ENCODE peak calls at places on chromosome 14, in eight cellular contexts. W, K, S, Y, F, T, X and Z are unnamed samples.

GRCh38 chr14:34036319-34036761 is 85.5 kb upstream of the EGLN3 start:
- DNase-seq in S (no peak), F (no peak), X (peak; percentile 74), W (no peak), Y (no peak), K (no peak), T (no peak), Z (no peak)

GRCh38 chr14:63896278-63896720 is 43.5 kb downstream of the SYNE2 start:
- DNase-seq in Y (peak; percentile 55), X (peak; percentile 91), T (no peak), K (peak; percentile 99), S (peak; percentile 16), W (no peak), F (no peak), Z (peak; percentile 95)

GRCh38 chr14:101371691-101372493 is 189.4 kb upstream of the DIO3 start:
- DNase-seq in W (no peak), S (no peak), Y (no peak), X (no peak), F (no peak), K (no peak), T (no peak), Z (no peak)

GRCh38 chr14:92951912-92952471 is 29.0 kb downstream of the CHGA start:
- DNase-seq in W (peak; percentile 41), X (peak; percentile 62), K (peak; percentile 70), F (peak; percentile 79), S (peak; percentile 79), T (peak; percentile 80), Y (peak; percentile 70), Z (peak; percentile 12)

GRCh38 chr14:39266589-39266870 is 32.8 kb downstream of the MIA2 start:
- DNase-seq in S (peak; percentile 88), Y (peak; percentile 70), X (no peak), F (peak; percentile 74), K (no peak), T (no peak), W (no peak), Z (no peak)

GRCh38 chr14:28936601-28937000 is 170.0 kb downstream of the FOXG1 start:
- DNase-seq in K (no peak), X (no peak), T (no peak), W (no peak), Y (no peak), F (no peak), S (no peak), Z (no peak)

GRCh38 chr14:102722646-102723045 is 54.6 kb upstream of the TRAF3 start:
- DNase-seq in S (no peak), K (no peak), W (no peak), F (no peak), X (no peak), Y (no peak), T (no peak), Z (no peak)

GRCh38 chr14:54356172-54356571 is 40.6 kb upstream of the CDKN3 start:
- DNase-seq in K (no peak), S (no peak), X (peak; percentile 71), T (no peak), F (no peak), W (no peak), Y (no peak), Z (peak; percentile 21)

GRCh38 chr14:67199016-67199415 is 9.8 kb downstream of the GARIN2 start:
- DNase-seq in Y (no peak), T (no peak), F (no peak), K (no peak), X (no peak), S (no peak), W (no peak), Z (no peak)

GRCh38 chr14:105062048-105062433 is 3.2 kb downstream of the GPR132 start:
- DNase-seq in T (no peak), X (no peak), W (no peak), K (no peak), Y (no peak), S (no peak), F (no peak), Z (no peak)
- H3K4me2 ChIP-seq in T (no peak overlapping the region), X (no peak overlapping the region), W (no peak overlapping the region), K (no peak overlapping the region), Y (no peak overlapping the region), S (no peak overlapping the region), F (peak overlapping the region; percentile 10), Z (no peak overlapping the region)

GRCh38 chr14:30006695-30007094 is 79.0 kb upstream of the PRKD1 start:
- DNase-seq in S (no peak), Y (no peak), X (no peak), K (no peak), F (no peak), W (no peak), T (no peak), Z (no peak)

GRCh38 chr14:30002859-30003258 is 75.2 kb upstream of the PRKD1 start:
- DNase-seq in Y (no peak), W (no peak), K (no peak), X (no peak), F (no peak), T (no peak), S (no peak), Z (no peak)

DNA sequence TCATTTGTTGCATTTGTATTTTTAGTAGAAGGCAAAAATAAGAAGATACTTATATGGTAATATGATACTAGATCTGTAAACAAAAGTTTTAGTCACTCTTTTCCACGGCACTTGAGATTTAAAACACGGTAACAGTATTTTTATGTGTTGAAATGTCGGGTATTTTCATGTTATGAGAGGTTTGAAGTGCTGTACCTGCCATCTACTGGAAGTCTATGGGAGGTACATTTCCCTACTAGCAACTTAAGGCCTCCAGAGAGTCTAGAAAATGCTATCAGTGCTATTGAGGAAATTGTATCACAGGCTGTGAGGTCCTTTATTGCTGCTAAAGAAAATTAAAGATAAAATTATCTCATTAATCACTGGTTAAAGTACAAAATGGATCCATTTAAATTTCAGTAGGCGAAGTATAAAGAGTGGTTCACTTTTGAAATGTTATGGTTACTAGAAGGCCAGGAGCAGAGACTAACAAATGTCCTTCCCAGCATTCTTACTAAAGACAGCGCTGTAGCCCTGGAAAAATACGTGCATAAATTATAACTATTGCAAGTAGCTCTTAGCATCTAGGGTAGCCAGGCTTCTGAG is 77.6 kb upstream of the PRKD1 start:
- DNase-seq in T (no peak), F (no peak), Y (peak; percentile 64), X (peak; percentile 88), K (peak; percentile 53), W (peak; percentile 35), S (peak; percentile 68), Z (peak; percentile 51)
- TF ChIP-seq CTCF in T (peak; percentile 83), F (peak; percentile 64), Y (peak; percentile 72), X (peak; percentile 81), K (peak; percentile 29), W (peak; percentile 50), S (peak; percentile 90), Z (peak; percentile 83)

DNA sequence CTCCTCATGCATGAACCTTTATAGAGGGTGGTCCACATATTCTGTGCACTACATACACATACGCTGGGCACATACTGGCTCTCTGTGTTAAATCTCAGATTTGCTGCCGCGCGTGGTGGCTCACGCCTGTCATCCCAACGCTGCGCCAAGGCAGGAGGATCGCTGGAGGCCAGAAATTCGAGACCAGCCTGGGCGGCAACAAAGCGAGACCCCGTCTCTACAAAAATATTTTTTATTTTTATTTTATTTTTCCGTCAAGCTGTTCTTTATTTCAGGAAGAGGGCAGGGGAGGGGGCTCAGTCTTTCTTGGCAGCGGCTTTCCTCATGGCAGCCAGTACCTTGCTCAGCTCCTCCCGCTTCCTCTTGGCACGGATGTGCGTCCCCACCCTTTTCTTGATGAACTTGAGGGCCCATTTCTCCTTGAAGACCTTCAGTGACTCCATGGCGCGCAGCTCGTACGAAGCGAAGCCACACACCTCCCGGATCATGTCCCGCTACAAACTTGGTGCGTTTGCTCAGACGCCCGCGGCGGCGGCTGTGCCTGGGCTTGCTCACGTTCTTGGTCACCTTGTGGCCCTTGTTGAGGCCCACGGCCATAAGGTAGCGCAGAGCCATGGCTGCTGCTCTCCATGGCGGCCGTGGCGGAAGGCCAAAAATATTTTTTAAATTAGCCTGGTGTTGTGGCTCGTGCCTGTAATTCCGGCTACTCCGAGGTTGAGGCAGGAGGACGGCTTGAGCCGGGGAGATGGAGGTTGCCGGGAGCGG is 3.2 kb downstream of the DCAF4 start:
- DNase-seq in F (no peak), S (no peak), X (no peak), K (no peak), Y (no peak), T (no peak), W (no peak), Z (no peak)
- H3K4me2 ChIP-seq in F (no peak overlapping the region), S (no peak overlapping the region), X (no peak overlapping the region), K (no peak overlapping the region), Y (no peak overlapping the region), T (no peak overlapping the region), W (no peak overlapping the region), Z (no peak overlapping the region)

GRCh38 chr14:90699016-90699415 is 117.2 kb downstream of the TTC7B start:
- DNase-seq in W (no peak), F (no peak), K (no peak), S (no peak), Y (no peak), T (no peak), X (no peak), Z (no peak)
- TF ChIP-seq CTCF in W (no peak), F (no peak), K (no peak), S (no peak), Y (no peak), T (no peak), X (no peak), Z (no peak)

GRCh38 chr14:77119852-77120251 is 21.7 kb downstream of the ZDHHC22 start:
- DNase-seq in T (no peak), S (no peak), Y (no peak), W (no peak), X (no peak), F (peak; percentile 51), K (no peak), Z (no peak)
- H3K4me2 ChIP-seq in T (no peak overlapping the region), S (no peak overlapping the region), Y (no peak overlapping the region), W (no peak overlapping the region), X (no peak overlapping the region), F (peak overlapping the region; percentile 63), K (no peak overlapping the region), Z (no peak overlapping the region)